ENCODE peak calls at places on chromosomes 12 and 14, in five cellular contexts. R is BE2C, W is spleen, T is neural progenitor cell, I is fibroblast of mammary gland. F is an unnamed sample.

GRCh38 chr12:48997719-48998496 is 1.3 kb downstream of the DDN start:
- DNase-seq in R (peak), W (peak), T (peak), I (no peak), F (no peak)

GRCh38 chr14:98069712-98070133 is 1202.3 kb downstream of the BCL11B start:
- DNase-seq in R (no peak), W (no peak), T (peak), I (no peak), F (peak)

GRCh38 chr12:101929365-101930041 is 52.1 kb downstream of the DRAM1 start:
- DNase-seq in R (no peak), W (no peak), T (no peak), I (no peak), F (no peak)

GRCh38 chr12:127158385-127159061 is 1108.4 kb upstream of the TMEM132C start:
- DNase-seq in R (no peak), W (no peak), T (no peak), I (no peak), F (no peak)

GRCh38 chr12:102522768-102523167 is 42.4 kb upstream of the IGF1 start:
- DNase-seq in R (no peak), W (no peak), T (no peak), I (no peak), F (no peak)

GRCh38 chr14:62185078-62185477 is 422.9 kb downstream of the SNAPC1 start:
- DNase-seq in R (no peak), W (no peak), T (no peak), I (peak), F (no peak)

GRCh38 chr14:61476737-61477410 is 155.5 kb downstream of the PRKCH start:
- DNase-seq in R (peak), W (no peak), T (no peak), I (peak), F (peak)

GRCh38 chr14:35879141-35879648 is 53.1 kb downstream of the BRMS1L start:
- DNase-seq in R (no peak), W (no peak), T (no peak), I (peak), F (peak)

GRCh38 chr14:66228267-66228970 is 257.8 kb upstream of the CCDC196 start:
- DNase-seq in R (no peak), W (no peak), T (no peak), I (peak), F (peak)

GRCh38 chr12:76680940-76681339 is 83.0 kb upstream of the ZDHHC17 start:
- DNase-seq in R (no peak), W (no peak), T (no peak), I (no peak), F (peak)

GRCh38 chr12:108576660-108577234 is 14.4 kb downstream of the ISCU start:
- DNase-seq in R (no peak), W (no peak), T (no peak), I (no peak), F (no peak)

GRCh38 chr14:76955575-76956252 is 72.8 kb downstream of the IRF2BPL start:
- DNase-seq in R (peak), W (peak), T (no peak), I (peak), F (peak)

GRCh38 chr12:3810540-3810939 is 57.6 kb upstream of the CRACR2A start:
- DNase-seq in R (no peak), W (no peak), T (no peak), I (no peak), F (no peak)

DNA sequence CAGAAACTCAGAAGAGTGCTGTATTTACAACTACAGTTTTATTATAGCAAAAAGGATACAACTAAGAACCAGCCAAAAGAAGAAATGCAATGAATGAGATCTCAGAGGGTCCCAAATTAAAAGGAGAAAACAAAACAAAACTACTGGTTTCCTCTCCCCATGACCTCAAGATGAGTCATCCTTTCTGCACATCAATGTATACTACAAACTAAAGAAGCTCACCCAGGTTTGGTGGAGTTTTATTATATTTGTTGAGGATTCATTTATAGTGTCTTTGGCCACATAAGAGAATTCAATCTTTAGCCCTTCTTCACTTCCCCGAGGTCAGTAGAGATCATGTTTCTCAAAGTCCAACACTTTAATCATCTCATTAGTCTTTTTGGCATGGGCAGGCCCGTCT is 210.6 kb downstream of the SLC6A15 start:
- DNase-seq in R (no peak), W (no peak), T (no peak), I (peak), F (no peak)
- TF ChIP-seq CTCF in R (no peak), W (no peak), T (no peak), I (no peak), F (no peak)

DNA sequence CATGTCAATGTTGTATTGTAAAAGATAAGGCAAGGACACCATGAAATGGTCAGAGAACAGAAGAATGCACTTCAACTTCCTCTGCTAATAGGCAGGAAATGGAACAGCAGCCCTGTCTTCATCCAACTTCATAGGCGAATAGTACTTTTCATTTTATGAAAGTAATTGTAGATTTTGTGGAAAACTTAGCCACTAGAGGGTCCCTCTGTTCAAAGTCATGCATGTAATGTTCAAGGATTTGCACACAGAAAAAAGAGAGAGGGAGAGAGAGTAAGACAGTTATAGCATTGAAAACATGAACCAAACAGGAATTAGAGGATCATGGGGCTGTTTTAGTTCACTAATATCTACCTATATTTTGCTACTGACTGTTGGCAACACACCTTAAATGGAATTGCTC is 172.2 kb downstream of the FLRT2 start:
- DNase-seq in R (no peak), W (no peak), T (no peak), I (peak), F (no peak)
- H3K4me3 ChIP-seq in R (no peak), W (no peak), T (no peak), I (no peak), F (no peak)

DNA sequence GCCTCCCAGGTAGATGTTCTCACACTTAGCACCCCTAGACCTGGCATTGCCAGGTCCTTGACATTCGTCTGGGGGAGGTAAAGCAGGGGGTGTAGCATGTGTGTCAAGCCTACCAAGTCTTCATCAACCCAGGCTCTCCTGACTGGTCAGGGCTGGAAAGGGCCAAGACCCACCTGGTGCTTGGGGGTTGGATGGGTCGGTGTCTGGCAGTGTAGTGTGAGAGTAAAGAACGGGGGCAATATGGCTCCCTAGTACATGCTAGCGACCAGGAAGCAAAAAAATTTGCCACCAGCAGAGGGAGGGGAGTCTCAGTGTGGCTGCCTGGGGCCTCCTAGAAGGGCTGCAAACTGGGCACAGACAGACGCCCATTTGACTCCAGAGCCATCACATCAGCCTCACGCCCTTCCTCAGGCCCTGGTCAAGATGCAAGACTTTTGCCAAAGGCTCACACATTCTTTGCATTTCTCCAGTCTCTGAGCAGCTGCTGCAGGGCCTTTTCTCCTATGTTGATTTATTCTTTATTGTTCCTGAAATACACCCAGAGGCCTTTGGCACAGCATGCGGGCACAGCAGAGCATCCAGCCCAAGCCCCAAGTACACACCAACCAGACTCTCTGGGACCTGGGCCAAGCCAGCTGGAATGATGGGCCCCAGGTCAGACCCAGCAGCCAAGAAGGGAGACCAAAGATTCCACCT is 38.3 kb upstream of the PNMA1 start:
- DNase-seq in R (peak), W (peak), T (peak), I (peak), F (peak)
- TF ChIP-seq CTCF in R (peak), W (peak), T (peak), I (peak), F (peak)

DNA sequence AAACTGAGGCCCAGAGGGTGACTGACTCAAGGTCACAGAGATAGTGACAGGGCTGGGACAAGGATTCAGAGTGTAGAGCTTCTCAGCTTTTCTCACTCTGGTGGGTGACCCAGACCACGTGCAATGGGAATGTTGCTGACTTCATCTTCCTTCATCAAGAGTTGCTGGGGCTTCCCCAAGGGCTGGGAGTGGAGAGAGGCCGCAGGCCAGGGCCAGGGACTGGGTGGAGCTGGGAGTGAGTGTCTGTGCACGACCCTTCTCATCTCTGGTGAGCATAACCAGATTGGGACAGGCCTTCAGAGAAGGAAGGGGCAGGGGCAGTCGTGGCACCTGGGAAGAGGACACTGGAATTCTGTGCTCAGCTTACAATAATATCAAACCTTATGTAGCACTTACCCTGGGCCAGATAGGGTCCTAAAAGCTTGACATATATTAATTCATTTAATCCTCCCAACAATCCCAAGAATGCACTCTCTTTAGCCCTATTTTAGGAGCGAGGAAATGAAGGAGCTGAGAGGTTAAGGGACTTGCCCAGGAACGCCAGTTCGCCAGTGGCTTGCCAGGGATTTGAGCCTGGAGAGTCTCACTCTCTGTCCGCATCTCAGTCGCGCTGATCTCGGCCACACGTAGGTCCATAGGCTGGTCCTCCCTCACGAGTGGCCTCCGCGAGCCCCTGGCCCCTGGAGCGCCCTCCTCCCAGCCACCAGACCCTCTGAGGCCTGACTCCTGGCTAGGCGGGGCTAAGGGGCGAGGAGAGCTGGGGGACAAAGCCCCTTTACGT is 15.8 kb downstream of the KRT18 start:
- DNase-seq in R (no peak), W (no peak), T (peak), I (no peak), F (no peak)
- H3K4me3 ChIP-seq in R (no peak), W (peak), T (peak), I (peak), F (no peak)

F was measured in AG10803.